ENCODE peak calls at places on chromosomes 6 and 20, in ten cellular contexts. Z is GM12865, G is endodermal cell, R is mammary epithelial cell, E is epithelial cell of esophagus, W is upper lobe of right lung, S is transverse colon, N is cardiac muscle cell, X is HFFc6, Y is thoracic aorta. P is an unnamed sample.

GRCh38 chr6:84052204-84052882 is 18.8 kb downstream of the MRAP2 start:
- DNase-seq in W (no peak), S (no peak), X (peak), Z (no peak), E (peak), G (peak), N (peak), R (peak), Y (peak), P (no peak)

GRCh38 chr20:9088556-9088955 is 19.7 kb downstream of the PLCB4 start:
- DNase-seq in Z (no peak), E (peak), N (no peak), W (no peak), G (no peak), S (no peak), R (no peak), X (no peak), Y (no peak), P (no peak)

GRCh38 chr20:31927758-31928157 is 24.1 kb downstream of the PDRG1 start:
- DNase-seq in Y (no peak), N (no peak), E (no peak), X (no peak), Z (no peak), G (no peak), R (no peak), S (no peak), W (no peak), P (no peak)

GRCh38 chr6:156391977-156392376 is 385.2 kb upstream of the ARID1B start:
- DNase-seq in Y (no peak), G (no peak), X (no peak), R (no peak), S (no peak), Z (no peak), W (no peak), E (no peak), N (no peak), P (no peak)

GRCh38 chr6:106477790-106478189 is 117.3 kb downstream of the CRYBG1 start:
- DNase-seq in G (no peak), X (no peak), N (no peak), E (peak), S (no peak), R (no peak), Y (no peak), W (no peak), Z (no peak), P (no peak)

GRCh38 chr20:57548177-57549058 is 12.5 kb upstream of the PCK1 start:
- DNase-seq in N (peak), R (no peak), G (no peak), Z (peak), X (no peak), Y (no peak), S (no peak), E (no peak), W (no peak), P (no peak)

GRCh38 chr6:28772480-28773381 is 151.1 kb downstream of the TRIM27 start:
- DNase-seq in E (peak), Y (no peak), R (no peak), S (no peak), N (no peak), X (no peak), W (no peak), Z (no peak), G (peak), P (no peak)

GRCh38 chr6:21033575-21034026 is 499.3 kb downstream of the CDKAL1 start:
- DNase-seq in S (no peak), R (peak), Z (no peak), Y (peak), X (peak), N (no peak), W (no peak), E (peak), G (no peak), P (no peak)

GRCh38 chr6:47161176-47161687 is 119.1 kb upstream of the ADGRF1 start:
- DNase-seq in W (no peak), G (no peak), R (peak), Z (no peak), E (peak), X (peak), N (no peak), Y (no peak), S (peak), P (no peak)

GRCh38 chr6:127933852-127934840 is 33.3 kb upstream of the THEMIS start:
- DNase-seq in N (no peak), W (no peak), E (no peak), R (no peak), G (no peak), Y (no peak), Z (no peak), S (no peak), X (no peak), P (no peak)

GRCh38 chr6:163226836-163227485 is 187.6 kb upstream of the QKI start:
- DNase-seq in G (no peak), W (no peak), R (peak), S (no peak), N (no peak), E (peak), Y (no peak), X (no peak), Z (no peak), P (no peak)

GRCh38 chr6:105733556-105734162 is 330.8 kb upstream of the PREP start:
- DNase-seq in Z (peak), E (peak), W (no peak), G (no peak), S (no peak), R (no peak), N (peak), X (peak), Y (no peak), P (no peak)

GRCh38 chr6:12484519-12484918 is 194.4 kb downstream of the EDN1 start:
- DNase-seq in G (no peak), Y (no peak), W (no peak), R (no peak), X (no peak), Z (no peak), N (no peak), E (no peak), S (no peak), P (no peak)

GRCh38 chr6:156885562-156885961 is 108.4 kb downstream of the ARID1B start:
- DNase-seq in Y (no peak), X (no peak), G (no peak), E (no peak), W (no peak), Z (no peak), N (no peak), S (no peak), R (no peak), P (no peak)

GRCh38 chr20:58457083-58457680 is 58.0 kb downstream of the APCDD1L start:
- DNase-seq in S (no peak), R (no peak), E (peak), G (no peak), Y (no peak), N (no peak), Z (no peak), W (no peak), X (peak), P (no peak)

GRCh38 chr20:52226370-52226769 is 34.8 kb upstream of the ZFP64 start:
- DNase-seq in N (no peak), X (no peak), Y (no peak), R (no peak), E (no peak), S (no peak), G (no peak), Z (no peak), W (no peak), P (no peak)

GRCh38 chr6:11236915-11237314 is 4.4 kb upstream of the NEDD9 start:
- DNase-seq in G (no peak), Z (no peak), X (no peak), W (no peak), Y (no peak), N (no peak), S (no peak), R (no peak), E (no peak), P (no peak)

GRCh38 chr6:157994126-157994795 is 12.6 kb downstream of the SYNJ2 start:
- DNase-seq in E (no peak), S (no peak), N (no peak), X (no peak), Y (no peak), G (no peak), W (peak), Z (no peak), R (no peak), P (no peak)

GRCh38 chr20:31710423-31711250 is 12.0 kb downstream of the BCL2L1 start:
- DNase-seq in S (no peak), E (peak), W (peak), X (no peak), G (no peak), N (no peak), Y (no peak), Z (no peak), R (peak), P (no peak)

GRCh38 chr20:57985278-57985677 is 243.2 kb downstream of the ANKRD60 start:
- DNase-seq in W (no peak), X (no peak), N (no peak), E (no peak), Z (no peak), G (peak), R (no peak), S (no peak), Y (no peak), P (no peak)

GRCh38 chr6:165232277-165232654 is 77.1 kb downstream of the C6orf118 start:
- DNase-seq in R (no peak), N (no peak), S (no peak), E (no peak), Z (no peak), G (no peak), W (no peak), X (no peak), Y (no peak), P (no peak)

GRCh38 chr6:139540276-139540675 is 165.8 kb upstream of the CITED2 start:
- DNase-seq in Z (peak), S (peak), Y (no peak), G (no peak), X (peak), N (no peak), W (no peak), R (peak), E (peak), P (no peak)

GRCh38 chr6:72975346-72975745 is 249.9 kb downstream of the KHDC1L start:
- DNase-seq in Y (no peak), N (no peak), W (no peak), X (no peak), R (no peak), S (no peak), Z (peak), G (no peak), E (no peak), P (no peak)

GRCh38 chr20:10079964-10080363 is 45.2 kb downstream of the ANKEF1 start:
- DNase-seq in R (peak), W (no peak), S (no peak), X (peak), N (no peak), G (no peak), Y (no peak), E (peak), Z (no peak), P (no peak)

GRCh38 chr6:164108869-164109769 is 694.6 kb downstream of the QKI start:
- DNase-seq in R (no peak), N (no peak), E (peak), Z (no peak), Y (no peak), G (peak), X (no peak), S (no peak), W (peak), P (no peak)

GRCh38 chr6:24520929-24521546 is 26.3 kb downstream of the ALDH5A1 start:
- DNase-seq in G (peak), E (peak), R (peak), Z (peak), S (peak), X (peak), W (peak), N (peak), Y (no peak), P (no peak)

GRCh38 chr6:13614126-13614925 is 809 bp upstream of the NOL7 start:
- DNase-seq in Z (peak), R (no peak), X (peak), N (peak), W (peak), E (peak), Y (peak), G (peak), S (peak), P (no peak)

GRCh38 chr6:1535295-1535694 is 74.4 kb upstream of the FOXC1 start:
- DNase-seq in E (peak), X (no peak), W (no peak), Z (no peak), Y (no peak), S (no peak), R (peak), N (no peak), G (no peak), P (no peak)

GRCh38 chr6:21500894-21501293 is 92.7 kb upstream of the SOX4 start:
- DNase-seq in W (no peak), X (no peak), G (no peak), E (no peak), N (no peak), Y (no peak), Z (no peak), S (peak), R (no peak), P (no peak)

GRCh38 chr6:30881987-30882763 is 2.1 kb upstream of the DDR1 start:
- DNase-seq in E (peak), Z (no peak), W (no peak), S (no peak), G (peak), R (peak), Y (no peak), N (peak), X (no peak), P (no peak)

GRCh38 chr20:38804243-38804642 is 1.3 kb upstream of the PPP1R16B start:
- DNase-seq in E (no peak), Y (no peak), W (no peak), X (no peak), R (no peak), S (no peak), Z (no peak), G (no peak), N (no peak), P (no peak)

GRCh38 chr6:23981923-23982322 is 144.1 kb upstream of the NRSN1 start:
- DNase-seq in Y (no peak), X (no peak), Z (no peak), S (no peak), R (no peak), N (no peak), W (no peak), G (no peak), E (no peak), P (no peak)

GRCh38 chr6:131950767-131951575 is at the start of gene CCN2:
- DNase-seq in G (peak), R (peak), X (peak), Y (peak), E (peak), N (peak), W (peak), Z (no peak), S (peak), P (peak)

GRCh38 chr6:63571883-63572732 is at the start of the genes LOC128125822 and PTP4A1:
- DNase-seq in G (peak), W (peak), Y (peak), E (peak), S (peak), N (peak), Z (peak), R (peak), X (peak), P (peak)

DNA sequence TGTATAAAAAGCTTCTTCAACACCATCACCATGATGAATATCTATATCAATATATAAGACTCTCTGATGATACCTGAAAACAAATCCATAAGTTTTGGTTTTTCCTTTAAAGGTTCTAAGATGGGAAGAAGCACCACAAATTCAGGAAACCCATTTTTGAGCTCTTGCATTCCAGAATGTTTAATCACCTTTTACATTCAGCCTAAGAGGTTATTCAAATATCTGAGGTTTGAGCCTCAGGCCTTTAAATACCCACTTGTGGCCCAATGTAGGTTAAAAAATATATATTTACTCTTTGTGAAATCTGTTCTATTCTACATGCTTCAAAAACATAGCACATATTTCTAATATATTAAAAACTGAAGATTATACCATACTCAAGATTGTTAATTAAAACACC is 17.6 kb downstream of the HDAC2 start:
- DNase-seq in R (peak), N (no peak), Z (no peak), W (no peak), E (peak), S (no peak), G (no peak), Y (no peak), X (peak), P (no peak)
- TF ChIP-seq CTCF in R (no peak), N (no peak), Z (no peak), W (no peak), E (no peak), S (no peak), G (no peak), Y (no peak), X (no peak), P (no peak)

GRCh38 chr6:3723966-3724365 is 27.5 kb downstream of the PXDC1 start:
- DNase-seq in Z (no peak), S (no peak), X (no peak), R (no peak), E (no peak), N (no peak), Y (no peak), W (no peak), G (no peak), P (no peak)
- TF ChIP-seq CTCF in Z (no peak), S (no peak), X (no peak), R (no peak), E (no peak), N (no peak), Y (no peak), W (no peak), G (no peak), P (no peak)

DNA sequence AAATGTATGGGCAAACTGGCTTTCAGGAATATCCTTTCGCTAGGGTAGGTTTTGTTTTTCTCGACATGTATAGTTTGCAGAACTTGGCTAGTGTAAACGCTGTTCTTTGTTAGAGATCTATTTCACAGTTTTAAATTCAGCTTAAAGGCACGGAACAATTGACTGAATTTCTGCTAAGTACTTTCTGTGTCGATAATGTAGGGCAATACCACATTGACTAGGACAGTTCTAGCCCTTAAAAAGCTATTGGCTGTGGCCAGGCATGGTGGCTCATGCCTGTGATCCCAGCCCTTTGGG is 92.8 kb downstream of the CEP57L1 start:
- DNase-seq in R (no peak), W (no peak), E (no peak), Y (no peak), N (no peak), G (no peak), Z (no peak), S (no peak), X (no peak), P (no peak)
- TF ChIP-seq CTCF in R (no peak), W (peak), E (no peak), Y (no peak), N (no peak), G (peak), Z (no peak), S (no peak), X (peak), P (no peak)

GRCh38 chr20:462199-462991 is at the start of gene TBC1D20:
- DNase-seq in N (peak), G (peak), S (peak), W (peak), X (peak), R (peak), Y (no peak), Z (peak), E (peak), P (peak)
- TF ChIP-seq CTCF in N (peak), G (peak), S (peak), W (no peak), X (peak), R (no peak), Y (no peak), Z (no peak), E (peak), P (no peak)

GRCh38 chr6:101386982-101387381 is 6.5 kb upstream of the GRIK2 start:
- DNase-seq in Z (no peak), W (no peak), S (no peak), N (peak), X (no peak), G (peak), Y (no peak), E (peak), R (no peak), P (no peak)
- TF ChIP-seq CTCF in Z (no peak), W (no peak), S (no peak), N (peak), X (peak), G (peak), Y (no peak), E (peak), R (peak), P (no peak)

GRCh38 chr20:13681248-13682125 is 42.8 kb upstream of the TASP1 start:
- DNase-seq in G (no peak), R (no peak), Y (no peak), S (no peak), E (peak), Z (peak), N (no peak), W (no peak), X (no peak), P (no peak)
- TF ChIP-seq CTCF in G (no peak), R (no peak), Y (no peak), S (no peak), E (no peak), Z (no peak), N (no peak), W (no peak), X (no peak), P (no peak)

GRCh38 chr20:36951198-36951976 is at the start of gene SAMHD1:
- DNase-seq in W (peak), N (peak), Y (peak), Z (peak), G (peak), E (peak), S (peak), R (peak), X (peak), P (peak)
- TF ChIP-seq CTCF in W (peak), N (no peak), Y (no peak), Z (no peak), G (no peak), E (no peak), S (peak), R (no peak), X (no peak), P (no peak)

P was measured in omental fat pad.